ENCODE peak calls at places on chromosomes 7 and 10, in six cellular contexts. One of them, this sample, is unnamed. For H3K9me3, the result is how much of the 10 kb centered on the place peaks cover.

GRCh38 chr10:102151774-102152544 is at the start of gene NOLC1:
- DNase-seq in WERI-Rb-1: peak
- DNase-seq in tibial nerve: peak
- DNase-seq in cardiac muscle cell: peak
- DNase-seq in aorta: peak
- DNase-seq in PC-9: peak
- DNase-seq in this sample: peak

GRCh38 chr10:13840036-13840435 is 253.3 kb downstream of the PRPF18 start:
- DNase-seq in tibial nerve: no peak
- DNase-seq in PC-9: peak
- DNase-seq in aorta: no peak
- DNase-seq in WERI-Rb-1: no peak
- DNase-seq in cardiac muscle cell: no peak
- DNase-seq in this sample: no peak

GRCh38 chr10:116158036-116158435 is 115.0 kb downstream of the GFRA1 start:
- DNase-seq in cardiac muscle cell: no peak
- DNase-seq in aorta: no peak
- DNase-seq in WERI-Rb-1: no peak
- DNase-seq in PC-9: no peak
- DNase-seq in tibial nerve: no peak
- DNase-seq in this sample: no peak

GRCh38 chr10:79068203-79068561 is 584 bp upstream of the ZMIZ1 start:
- DNase-seq in WERI-Rb-1: no peak
- DNase-seq in tibial nerve: no peak
- DNase-seq in PC-9: no peak
- DNase-seq in aorta: peak
- DNase-seq in cardiac muscle cell: no peak
- DNase-seq in this sample: no peak

GRCh38 chr10:62817120-62817762 is 1.1 kb upstream of the EGR2 start:
- DNase-seq in aorta: peak
- DNase-seq in cardiac muscle cell: peak
- DNase-seq in WERI-Rb-1: peak
- DNase-seq in PC-9: no peak
- DNase-seq in tibial nerve: no peak
- DNase-seq in this sample: no peak

GRCh38 chr7:94391716-94392390 is 2.8 kb upstream of the COL1A2 start:
- DNase-seq in WERI-Rb-1: no peak
- DNase-seq in tibial nerve: no peak
- DNase-seq in PC-9: no peak
- DNase-seq in aorta: peak
- DNase-seq in cardiac muscle cell: peak
- DNase-seq in this sample: no peak

GRCh38 chr7:29109815-29110385 is 36.4 kb downstream of the CPVL start:
- DNase-seq in cardiac muscle cell: no peak
- DNase-seq in WERI-Rb-1: no peak
- DNase-seq in tibial nerve: no peak
- DNase-seq in PC-9: peak
- DNase-seq in aorta: no peak
- DNase-seq in this sample: no peak

GRCh38 chr10:131055437-131055836 is 256.1 kb downstream of the TCERG1L start:
- DNase-seq in WERI-Rb-1: no peak
- DNase-seq in aorta: no peak
- DNase-seq in PC-9: no peak
- DNase-seq in cardiac muscle cell: no peak
- DNase-seq in tibial nerve: no peak
- DNase-seq in this sample: no peak

GRCh38 chr7:12158334-12159060 is 52.6 kb upstream of the TMEM106B start:
- DNase-seq in tibial nerve: no peak
- DNase-seq in cardiac muscle cell: no peak
- DNase-seq in WERI-Rb-1: no peak
- DNase-seq in PC-9: peak
- DNase-seq in aorta: no peak
- DNase-seq in this sample: no peak

GRCh38 chr10:109454691-109455090 is 468.6 kb downstream of the XPNPEP1 start:
- DNase-seq in PC-9: no peak
- DNase-seq in cardiac muscle cell: no peak
- DNase-seq in aorta: no peak
- DNase-seq in tibial nerve: no peak
- DNase-seq in WERI-Rb-1: no peak
- DNase-seq in this sample: no peak

GRCh38 chr10:12629767-12630165 is 280.4 kb downstream of the CAMK1D start:
- DNase-seq in WERI-Rb-1: no peak
- DNase-seq in PC-9: no peak
- DNase-seq in tibial nerve: no peak
- DNase-seq in cardiac muscle cell: no peak
- DNase-seq in aorta: no peak
- DNase-seq in this sample: no peak

GRCh38 chr7:44482502-44483485 is 7.7 kb downstream of the NUDCD3 start:
- DNase-seq in tibial nerve: no peak
- DNase-seq in PC-9: no peak
- DNase-seq in aorta: no peak
- DNase-seq in WERI-Rb-1: no peak
- DNase-seq in cardiac muscle cell: no peak
- DNase-seq in this sample: no peak

GRCh38 chr10:131841669-131842139 is 59.1 kb upstream of the PPP2R2D start:
- DNase-seq in tibial nerve: no peak
- DNase-seq in aorta: peak
- DNase-seq in WERI-Rb-1: no peak
- DNase-seq in PC-9: no peak
- DNase-seq in cardiac muscle cell: no peak
- DNase-seq in this sample: no peak

DNA sequence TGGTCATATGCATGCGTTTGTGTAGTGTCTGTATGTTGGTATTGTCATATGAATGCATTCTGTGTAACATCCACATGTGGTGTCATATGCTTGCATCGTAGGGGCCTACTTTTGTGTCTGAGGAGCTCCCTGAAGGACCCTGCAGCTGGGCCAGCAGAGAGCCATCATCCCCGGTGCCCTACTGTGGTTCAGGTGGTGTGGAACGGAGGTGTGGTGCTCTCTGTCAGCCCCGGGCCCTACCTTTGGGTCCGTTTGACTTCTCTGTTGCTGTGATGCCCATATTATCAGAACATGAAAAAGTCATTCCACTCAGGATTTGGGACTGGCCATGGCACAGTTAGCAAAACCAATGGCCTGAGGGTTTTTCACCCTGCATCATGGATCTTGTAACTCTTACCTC is 217.9 kb downstream of the ADARB2 start:
- DNase-seq in WERI-Rb-1: no peak
- DNase-seq in PC-9: no peak
- DNase-seq in tibial nerve: no peak
- DNase-seq in aorta: no peak
- DNase-seq in cardiac muscle cell: no peak
- DNase-seq in this sample: no peak
- H3K9me3 ChIP-seq in WERI-Rb-1: under half
- H3K9me3 ChIP-seq in PC-9: under half
- H3K9me3 ChIP-seq in tibial nerve: under half
- H3K9me3 ChIP-seq in aorta: under half
- H3K9me3 ChIP-seq in cardiac muscle cell: under half
- H3K9me3 ChIP-seq in this sample: under half

GRCh38 chr7:4190021-4190981 is 491.8 kb upstream of the FOXK1 start:
- DNase-seq in cardiac muscle cell: no peak
- DNase-seq in aorta: no peak
- DNase-seq in tibial nerve: no peak
- DNase-seq in WERI-Rb-1: no peak
- DNase-seq in PC-9: no peak
- DNase-seq in this sample: no peak
- H3K9me3 ChIP-seq in cardiac muscle cell: under half
- H3K9me3 ChIP-seq in aorta: under half
- H3K9me3 ChIP-seq in tibial nerve: under half
- H3K9me3 ChIP-seq in WERI-Rb-1: under half
- H3K9me3 ChIP-seq in PC-9: under half
- H3K9me3 ChIP-seq in this sample: under half

GRCh38 chr7:149566103-149566502 is 68.5 kb upstream of the ZNF746 start:
- DNase-seq in aorta: no peak
- DNase-seq in WERI-Rb-1: no peak
- DNase-seq in cardiac muscle cell: no peak
- DNase-seq in PC-9: no peak
- DNase-seq in tibial nerve: no peak
- DNase-seq in this sample: no peak
- H3K9me3 ChIP-seq in aorta: under half
- H3K9me3 ChIP-seq in WERI-Rb-1: under half
- H3K9me3 ChIP-seq in cardiac muscle cell: under half
- H3K9me3 ChIP-seq in PC-9: under half
- H3K9me3 ChIP-seq in tibial nerve: under half
- H3K9me3 ChIP-seq in this sample: under half

GRCh38 chr10:37442882-37443281 is 317.5 kb downstream of the ANKRD30A start:
- DNase-seq in PC-9: no peak
- DNase-seq in tibial nerve: no peak
- DNase-seq in cardiac muscle cell: no peak
- DNase-seq in WERI-Rb-1: no peak
- DNase-seq in aorta: no peak
- DNase-seq in this sample: no peak
- H3K9me3 ChIP-seq in PC-9: under half
- H3K9me3 ChIP-seq in tibial nerve: under half
- H3K9me3 ChIP-seq in cardiac muscle cell: under half
- H3K9me3 ChIP-seq in WERI-Rb-1: under half
- H3K9me3 ChIP-seq in aorta: under half
- H3K9me3 ChIP-seq in this sample: under half

DNA sequence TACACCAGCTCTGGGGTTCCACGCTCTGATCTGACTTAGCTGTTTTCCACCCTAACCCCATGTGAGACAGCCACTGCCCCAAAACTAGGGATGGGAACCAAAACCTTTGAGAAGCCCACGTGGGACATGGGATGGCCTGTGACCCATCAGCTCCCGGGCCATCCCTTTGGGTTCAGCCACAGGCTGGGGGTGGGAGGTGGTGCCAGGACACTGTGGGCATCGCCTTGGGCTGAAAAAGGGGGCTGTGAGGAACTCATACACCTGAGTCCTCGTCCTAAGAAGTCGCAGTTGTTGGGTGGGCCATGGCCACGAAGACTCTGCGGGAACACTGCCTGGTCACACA is 379.1 kb downstream of the DNAJB6 start:
- DNase-seq in cardiac muscle cell: no peak
- DNase-seq in aorta: peak
- DNase-seq in tibial nerve: no peak
- DNase-seq in PC-9: no peak
- DNase-seq in WERI-Rb-1: no peak
- DNase-seq in this sample: no peak
- H3K9me3 ChIP-seq in cardiac muscle cell: under half
- H3K9me3 ChIP-seq in aorta: under half
- H3K9me3 ChIP-seq in tibial nerve: under half
- H3K9me3 ChIP-seq in PC-9: under half
- H3K9me3 ChIP-seq in WERI-Rb-1: under half
- H3K9me3 ChIP-seq in this sample: under half

GRCh38 chr7:69276011-69276729 is 322.1 kb upstream of the AUTS2 start:
- DNase-seq in tibial nerve: no peak
- DNase-seq in cardiac muscle cell: no peak
- DNase-seq in PC-9: no peak
- DNase-seq in aorta: no peak
- DNase-seq in WERI-Rb-1: peak
- DNase-seq in this sample: no peak

GRCh38 chr7:69282941-69283340 is 315.3 kb upstream of the AUTS2 start:
- DNase-seq in PC-9: no peak
- DNase-seq in WERI-Rb-1: no peak
- DNase-seq in tibial nerve: no peak
- DNase-seq in cardiac muscle cell: no peak
- DNase-seq in aorta: no peak
- DNase-seq in this sample: no peak

DNA sequence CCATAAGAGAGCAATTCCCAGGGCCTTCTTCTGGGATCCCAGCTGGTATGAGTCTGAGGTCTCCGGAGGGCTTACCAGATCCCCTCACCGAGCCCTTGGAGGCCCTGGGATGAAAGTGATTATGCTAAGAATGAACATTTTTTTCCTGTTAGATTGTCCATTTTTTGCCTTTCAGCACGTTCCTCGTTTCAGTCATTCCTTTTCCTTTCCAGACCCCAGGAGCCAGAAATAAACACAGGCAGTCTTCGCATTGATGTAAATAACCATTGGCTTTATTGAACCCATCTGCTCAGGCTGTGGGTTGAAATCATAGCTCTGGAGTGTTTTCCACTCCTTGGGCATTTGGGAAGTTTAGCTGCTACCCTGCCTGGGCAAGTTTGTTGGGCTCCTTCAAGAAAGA is 320.9 kb upstream of the AUTS2 start:
- DNase-seq in aorta: no peak
- DNase-seq in tibial nerve: no peak
- DNase-seq in cardiac muscle cell: no peak
- DNase-seq in WERI-Rb-1: no peak
- DNase-seq in PC-9: no peak
- DNase-seq in this sample: no peak
- H3K9me3 ChIP-seq in aorta: under half
- H3K9me3 ChIP-seq in tibial nerve: under half
- H3K9me3 ChIP-seq in cardiac muscle cell: under half
- H3K9me3 ChIP-seq in WERI-Rb-1: under half
- H3K9me3 ChIP-seq in PC-9: under half
- H3K9me3 ChIP-seq in this sample: under half

GRCh38 chr7:27064681-27065080 is 31.1 kb downstream of the HOXA1 start:
- DNase-seq in WERI-Rb-1: no peak
- DNase-seq in PC-9: no peak
- DNase-seq in tibial nerve: no peak
- DNase-seq in cardiac muscle cell: no peak
- DNase-seq in aorta: no peak
- DNase-seq in this sample: no peak

GRCh38 chr7:27068316-27068715 is 27.5 kb downstream of the HOXA1 start:
- DNase-seq in PC-9: no peak
- DNase-seq in cardiac muscle cell: no peak
- DNase-seq in tibial nerve: no peak
- DNase-seq in aorta: no peak
- DNase-seq in WERI-Rb-1: no peak
- DNase-seq in this sample: no peak

GRCh38 chr7:27064169-27064568 is 31.6 kb downstream of the HOXA1 start:
- DNase-seq in PC-9: no peak
- DNase-seq in tibial nerve: no peak
- DNase-seq in WERI-Rb-1: no peak
- DNase-seq in aorta: no peak
- DNase-seq in cardiac muscle cell: no peak
- DNase-seq in this sample: no peak

GRCh38 chr7:27062946-27063345 is 32.9 kb downstream of the HOXA1 start:
- DNase-seq in PC-9: no peak
- DNase-seq in cardiac muscle cell: no peak
- DNase-seq in tibial nerve: no peak
- DNase-seq in aorta: no peak
- DNase-seq in WERI-Rb-1: no peak
- DNase-seq in this sample: no peak

DNA sequence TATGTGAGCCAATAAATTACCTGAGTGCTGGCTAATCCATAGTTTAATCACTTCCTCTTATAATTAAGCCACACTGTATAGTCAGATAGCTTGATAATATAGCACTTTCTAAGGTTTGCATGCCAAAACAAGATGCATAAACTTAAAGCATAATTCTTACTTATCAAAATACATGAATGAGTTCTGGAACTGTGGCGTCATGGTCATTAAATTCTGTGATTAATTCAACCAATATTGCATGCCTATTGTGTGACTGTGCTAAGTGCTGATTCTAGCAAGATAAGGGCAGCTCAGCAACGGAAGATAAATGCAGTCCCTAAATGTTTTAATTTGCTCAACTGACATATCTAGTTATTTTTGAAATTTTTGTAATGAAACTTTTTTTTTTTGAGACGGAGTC is 29.7 kb downstream of the HOXA1 start:
- DNase-seq in aorta: no peak
- DNase-seq in cardiac muscle cell: no peak
- DNase-seq in WERI-Rb-1: no peak
- DNase-seq in PC-9: peak
- DNase-seq in tibial nerve: no peak
- DNase-seq in this sample: no peak
- H3K9me3 ChIP-seq in aorta: under half
- H3K9me3 ChIP-seq in cardiac muscle cell: under half
- H3K9me3 ChIP-seq in WERI-Rb-1: under half
- H3K9me3 ChIP-seq in PC-9: under half
- H3K9me3 ChIP-seq in tibial nerve: under half
- H3K9me3 ChIP-seq in this sample: under half

GRCh38 chr10:69629519-69629896 is 539 bp upstream of the FAM241B start:
- DNase-seq in tibial nerve: no peak
- DNase-seq in WERI-Rb-1: no peak
- DNase-seq in PC-9: no peak
- DNase-seq in cardiac muscle cell: no peak
- DNase-seq in aorta: no peak
- DNase-seq in this sample: no peak
- H3K9me3 ChIP-seq in tibial nerve: under half
- H3K9me3 ChIP-seq in WERI-Rb-1: under half
- H3K9me3 ChIP-seq in PC-9: under half
- H3K9me3 ChIP-seq in cardiac muscle cell: under half
- H3K9me3 ChIP-seq in aorta: under half
- H3K9me3 ChIP-seq in this sample: under half